ENCODE peak calls at places on chromosomes 16 and 17, in ten cellular contexts. S is GM12892, X is GM12891, W is prostate gland, U is breast epithelium, Q is GM23338, N is K562, O is stomach, C is sigmoid colon, R is HCT116. D is an unnamed sample.

GRCh38 chr17:69854381-69854780 is 220.6 kb upstream of the KCNJ16 start:
- DNase-seq in S (no peak), X (no peak), W (no peak), U (no peak), Q (no peak), N (no peak), O (no peak), C (no peak), R (no peak), D (no peak)

GRCh38 chr16:68073902-68074760 is 11.0 kb upstream of the NFATC3 start:
- DNase-seq in S (no peak), X (no peak), W (no peak), U (no peak), Q (no peak), N (no peak), O (no peak), C (no peak), R (no peak), D (no peak)

GRCh38 chr16:55552621-55553020 is 13.9 kb upstream of the CAPNS2 start:
- DNase-seq in S (no peak), X (no peak), W (no peak), U (no peak), Q (no peak), N (no peak), O (no peak), C (no peak), R (no peak), D (no peak)

GRCh38 chr17:51734462-51734861 is 424.1 kb downstream of the CA10 start:
- DNase-seq in S (no peak), X (no peak), W (no peak), U (no peak), Q (peak), N (no peak), O (no peak), C (no peak), R (peak), D (no peak)

GRCh38 chr16:75289189-75289588 is 37.8 kb upstream of the BCAR1 start:
- DNase-seq in S (no peak), X (no peak), W (no peak), U (no peak), Q (no peak), N (no peak), O (no peak), C (no peak), R (peak), D (no peak)

GRCh38 chr17:15009087-15009486 is 256.0 kb downstream of the PMP22 start:
- DNase-seq in S (no peak), X (no peak), W (no peak), U (no peak), Q (no peak), N (no peak), O (no peak), C (no peak), R (no peak), D (no peak)

GRCh38 chr17:29592850-29593545 is at the start of gene ANKRD13B:
- DNase-seq in S (no peak), X (no peak), W (no peak), U (no peak), Q (peak), N (peak), O (no peak), C (peak), R (no peak), D (peak)

GRCh38 chr17:10557422-10557821 is 8.0 kb upstream of the MYH2 start:
- DNase-seq in S (no peak), X (no peak), W (no peak), U (no peak), Q (no peak), N (no peak), O (no peak), C (no peak), R (no peak), D (no peak)

GRCh38 chr17:74639704-74640142 is 16.2 kb upstream of the CD300E start:
- DNase-seq in S (no peak), X (no peak), W (no peak), U (no peak), Q (no peak), N (no peak), O (no peak), C (no peak), R (no peak), D (no peak)

GRCh38 chr17:47145351-47145750 is 43.7 kb downstream of the CDC27 start:
- DNase-seq in S (no peak), X (no peak), W (no peak), U (no peak), Q (peak), N (no peak), O (no peak), C (no peak), R (no peak), D (no peak)

GRCh38 chr17:16569358-16569712 is 331 bp upstream of the ZNF287 start:
- DNase-seq in S (no peak), X (no peak), W (no peak), U (no peak), Q (no peak), N (no peak), O (no peak), C (no peak), R (no peak), D (no peak)

GRCh38 chr17:47057831-47058230 is 78.8 kb upstream of the RPRML start:
- DNase-seq in S (no peak), X (no peak), W (no peak), U (no peak), Q (no peak), N (no peak), O (no peak), C (no peak), R (no peak), D (no peak)

GRCh38 chr17:82175951-82176350 is 36.7 kb downstream of the CCDC57 start:
- DNase-seq in S (no peak), X (no peak), W (no peak), U (no peak), Q (no peak), N (no peak), O (no peak), C (no peak), R (no peak), D (no peak)

GRCh38 chr17:30958187-30958586 is 12.7 kb upstream of the RNF135 start:
- DNase-seq in S (no peak), X (no peak), W (no peak), U (no peak), Q (no peak), N (no peak), O (no peak), C (no peak), R (no peak), D (no peak)

GRCh38 chr17:28271431-28271830 is 47.6 kb upstream of the TMEM97 start:
- DNase-seq in S (no peak), X (no peak), W (no peak), U (no peak), Q (no peak), N (no peak), O (no peak), C (no peak), R (no peak), D (no peak)

GRCh38 chr16:88367560-88367959 is 15.2 kb upstream of the ZNF469 start:
- DNase-seq in S (no peak), X (no peak), W (no peak), U (no peak), Q (no peak), N (no peak), O (no peak), C (peak), R (no peak), D (peak)

GRCh38 chr17:45294506-45294905 is 22.3 kb downstream of the MAP3K14 start:
- DNase-seq in S (no peak), X (no peak), W (peak), U (peak), Q (no peak), N (no peak), O (peak), C (no peak), R (no peak), D (no peak)

GRCh38 chr17:64162575-64162974 is 32.6 kb upstream of the ERN1 start:
- DNase-seq in S (no peak), X (no peak), W (no peak), U (no peak), Q (no peak), N (no peak), O (no peak), C (no peak), R (no peak), D (no peak)

GRCh38 chr17:79612468-79613194 is 1.8 kb upstream of the RBFOX3 start:
- DNase-seq in S (peak), X (peak), W (no peak), U (no peak), Q (peak), N (peak), O (peak), C (peak), R (peak), D (no peak)

GRCh38 chr16:88886915-88887521 is 20.6 kb upstream of the PABPN1L start:
- DNase-seq in S (no peak), X (no peak), W (no peak), U (no peak), Q (no peak), N (no peak), O (peak), C (peak), R (no peak), D (no peak)

GRCh38 chr16:11315499-11315898 is 29.8 kb upstream of the RMI2 start:
- DNase-seq in S (no peak), X (no peak), W (no peak), U (no peak), Q (peak), N (no peak), O (no peak), C (no peak), R (no peak), D (no peak)

GRCh38 chr16:23424292-23424958 is 28.6 kb downstream of the COG7 start:
- DNase-seq in S (no peak), X (no peak), W (peak), U (peak), Q (no peak), N (no peak), O (no peak), C (peak), R (no peak), D (no peak)

GRCh38 chr17:7192271-7192937 is 13.2 kb upstream of the ASGR1 start:
- DNase-seq in S (no peak), X (no peak), W (no peak), U (no peak), Q (no peak), N (no peak), O (no peak), C (no peak), R (no peak), D (no peak)

GRCh38 chr17:32289454-32289853 is 23.8 kb downstream of the RHBDL3 start:
- DNase-seq in S (no peak), X (no peak), W (no peak), U (no peak), Q (peak), N (no peak), O (no peak), C (no peak), R (no peak), D (no peak)

GRCh38 chr16:50848755-50849514 is 107.0 kb downstream of the CYLD start:
- DNase-seq in S (no peak), X (no peak), W (no peak), U (no peak), Q (peak), N (no peak), O (no peak), C (no peak), R (no peak), D (no peak)

GRCh38 chr17:17723354-17724261 is 42.4 kb downstream of the RAI1 start:
- DNase-seq in S (peak), X (peak), W (peak), U (no peak), Q (peak), N (no peak), O (no peak), C (no peak), R (no peak), D (no peak)

GRCh38 chr17:70644093-70644492 is 474.8 kb downstream of the KCNJ2 start:
- DNase-seq in S (no peak), X (no peak), W (no peak), U (no peak), Q (no peak), N (no peak), O (no peak), C (no peak), R (no peak), D (no peak)

GRCh38 chr16:72877374-72878028 is 170.4 kb downstream of the ZFHX3 start:
- DNase-seq in S (no peak), X (no peak), W (no peak), U (no peak), Q (no peak), N (no peak), O (no peak), C (no peak), R (peak), D (no peak)

GRCh38 chr17:49692751-49693150 is 14.9 kb upstream of the SPOP start:
- DNase-seq in S (no peak), X (no peak), W (no peak), U (no peak), Q (no peak), N (no peak), O (no peak), C (no peak), R (no peak), D (no peak)

GRCh38 chr17:49691086-49691676 is 13.3 kb upstream of the SPOP start:
- DNase-seq in S (no peak), X (no peak), W (no peak), U (no peak), Q (no peak), N (no peak), O (no peak), C (peak), R (no peak), D (no peak)

GRCh38 chr17:49694847-49695697 is 12.7 kb downstream of the SLC35B1 start:
- DNase-seq in S (peak), X (peak), W (peak), U (no peak), Q (peak), N (peak), O (peak), C (peak), R (no peak), D (peak)

GRCh38 chr17:49690256-49690655 is 12.4 kb upstream of the SPOP start:
- DNase-seq in S (no peak), X (no peak), W (no peak), U (no peak), Q (no peak), N (no peak), O (no peak), C (no peak), R (no peak), D (no peak)

GRCh38 chr17:49691677-49692191 is 13.8 kb upstream of the SPOP start:
- DNase-seq in S (no peak), X (no peak), W (no peak), U (no peak), Q (peak), N (no peak), O (no peak), C (peak), R (no peak), D (no peak)
- TF ChIP-seq POLR2AphosphoS5 in S (no peak), X (no peak), W (no peak), U (no peak), Q (no peak), N (no peak), O (no peak), C (no peak), R (no peak), D (no peak)

GRCh38 chr16:4416200-4417032 is at the start of gene CORO7:
- DNase-seq in S (peak), X (peak), W (peak), U (peak), Q (peak), N (peak), O (peak), C (peak), R (peak), D (peak)
- TF ChIP-seq POLR2AphosphoS5 in S (peak), X (peak), W (peak), U (peak), Q (no peak), N (peak), O (peak), C (peak), R (peak), D (peak)

GRCh38 chr16:79662122-79662521 is 61.6 kb upstream of the MAF start:
- DNase-seq in S (no peak), X (no peak), W (no peak), U (no peak), Q (no peak), N (no peak), O (no peak), C (no peak), R (no peak), D (no peak)

GRCh38 chr16:79656537-79657115 is 56.1 kb upstream of the MAF start:
- DNase-seq in S (no peak), X (no peak), W (no peak), U (no peak), Q (peak), N (no peak), O (no peak), C (no peak), R (no peak), D (no peak)

GRCh38 chr16:79659352-79659751 is 58.8 kb upstream of the MAF start:
- DNase-seq in S (no peak), X (no peak), W (no peak), U (no peak), Q (no peak), N (no peak), O (no peak), C (no peak), R (no peak), D (no peak)

GRCh38 chr16:79661578-79661977 is 61.0 kb upstream of the MAF start:
- DNase-seq in S (no peak), X (no peak), W (no peak), U (no peak), Q (no peak), N (no peak), O (no peak), C (no peak), R (no peak), D (no peak)

GRCh38 chr16:79658301-79659001 is 57.9 kb upstream of the MAF start:
- DNase-seq in S (no peak), X (no peak), W (peak), U (peak), Q (no peak), N (no peak), O (peak), C (no peak), R (no peak), D (no peak)
- TF ChIP-seq POLR2AphosphoS5 in S (no peak), X (no peak), W (peak), U (peak), Q (no peak), N (no peak), O (no peak), C (no peak), R (no peak), D (no peak)

DNA sequence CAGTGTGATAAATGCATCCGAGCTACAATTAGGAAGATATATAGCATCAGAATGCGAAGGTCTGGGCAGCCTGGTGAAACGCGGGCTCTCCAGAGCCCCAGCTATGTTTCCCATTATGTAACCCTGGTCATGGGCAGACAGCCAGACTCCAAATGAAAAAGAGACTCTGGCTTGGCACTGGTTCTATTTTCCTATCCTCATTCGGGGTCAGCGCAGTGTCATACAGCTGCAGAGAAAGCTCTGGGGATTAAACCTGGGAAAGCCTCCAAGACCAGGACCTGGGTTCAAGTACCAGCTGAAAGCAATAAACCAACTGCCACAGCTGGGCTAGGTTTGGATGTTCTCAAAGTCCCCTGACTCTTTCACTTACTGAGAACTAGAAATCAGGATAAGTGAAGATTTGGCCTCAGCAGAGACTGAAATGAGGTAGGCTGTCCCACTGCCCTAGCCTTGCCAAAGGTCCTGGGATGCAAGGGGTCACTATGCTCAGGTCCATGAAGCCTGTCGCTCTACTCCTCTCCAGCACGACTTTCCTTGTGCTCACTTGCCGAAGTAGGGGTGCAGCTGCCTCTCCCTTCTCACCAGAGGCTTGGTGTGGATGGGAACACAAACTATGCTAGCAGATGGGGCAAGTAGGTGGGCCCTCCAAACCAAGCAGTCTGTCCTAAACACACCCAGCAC is 123.8 kb downstream of the SMG6 start:
- DNase-seq in S (no peak), X (no peak), W (peak), U (peak), Q (no peak), N (no peak), O (peak), C (peak), R (no peak), D (no peak)
- TF ChIP-seq POLR2AphosphoS5 in S (no peak), X (no peak), W (peak), U (peak), Q (no peak), N (no peak), O (peak), C (peak), R (no peak), D (peak)

GRCh38 chr17:75978938-75979704 is at the start of the genes ACOX1 and TEN1:
- DNase-seq in S (peak), X (peak), W (peak), U (peak), Q (peak), N (peak), O (peak), C (peak), R (peak), D (peak)
- TF ChIP-seq POLR2AphosphoS5 in S (peak), X (peak), W (peak), U (peak), Q (peak), N (peak), O (peak), C (peak), R (peak), D (peak)

GRCh38 chr17:381941-382643 is 29.5 kb upstream of the RPH3AL start:
- DNase-seq in S (no peak), X (no peak), W (no peak), U (no peak), Q (no peak), N (no peak), O (no peak), C (no peak), R (no peak), D (peak)
- TF ChIP-seq POLR2AphosphoS5 in S (no peak), X (no peak), W (no peak), U (no peak), Q (no peak), N (no peak), O (no peak), C (no peak), R (no peak), D (no peak)

D was measured in spleen.